ENCODE peak calls at places on chromosomes 12 and 14, in six cellular contexts. F, A, U, H, B and G are unnamed samples. For H3K36me3, the result is how much of the 10 kb centered on the place peaks cover.

GRCh38 chr12:52918784-52919183 is 13.9 kb upstream of the KRT8 start:
- DNase-seq in F (no peak), A (no peak), U (no peak), H (no peak), B (no peak), G (no peak)

GRCh38 chr14:59455411-59455810 is 9.8 kb downstream of the GPR135 start:
- DNase-seq in F (no peak), A (peak), U (no peak), H (no peak), B (no peak), G (no peak)

GRCh38 chr12:57127710-57128518 is at the start of gene LRP1:
- DNase-seq in F (peak), A (peak), U (peak), H (peak), B (peak), G (peak)

GRCh38 chr12:97131220-97131981 is 224.3 kb downstream of the NEDD1 start:
- DNase-seq in F (no peak), A (no peak), U (no peak), H (no peak), B (no peak), G (peak)

GRCh38 chr14:70573050-70573449 is 27.4 kb downstream of the MED6 start:
- DNase-seq in F (no peak), A (no peak), U (no peak), H (no peak), B (no peak), G (no peak)

GRCh38 chr12:27818421-27818918 is 38.4 kb upstream of the MANSC4 start:
- DNase-seq in F (no peak), A (no peak), U (no peak), H (no peak), B (no peak), G (no peak)

GRCh38 chr12:7188557-7189397 is 709 bp upstream of the PEX5 start:
- DNase-seq in F (peak), A (peak), U (peak), H (peak), B (peak), G (peak)

GRCh38 chr14:96442355-96442754 is 50.4 kb downstream of the AK7 start:
- DNase-seq in F (no peak), A (no peak), U (no peak), H (no peak), B (no peak), G (no peak)

GRCh38 chr12:44972746-44973421 is 78.0 kb downstream of the DBX2 start:
- DNase-seq in F (no peak), A (peak), U (peak), H (no peak), B (peak), G (peak)

GRCh38 chr12:66959276-66959675 is 280.4 kb upstream of the GRIP1 start:
- DNase-seq in F (no peak), A (peak), U (no peak), H (no peak), B (no peak), G (no peak)

GRCh38 chr12:21665816-21666215 is 8.2 kb upstream of the LDHB start:
- DNase-seq in F (no peak), A (no peak), U (no peak), H (no peak), B (no peak), G (no peak)

GRCh38 chr12:21662122-21662792 is 4.6 kb upstream of the LDHB start:
- DNase-seq in F (no peak), A (no peak), U (no peak), H (no peak), B (no peak), G (no peak)

GRCh38 chr12:21672151-21672550 is 14.5 kb upstream of the LDHB start:
- DNase-seq in F (no peak), A (no peak), U (no peak), H (no peak), B (no peak), G (no peak)

GRCh38 chr12:21666722-21667121 is 9.1 kb upstream of the LDHB start:
- DNase-seq in F (no peak), A (no peak), U (no peak), H (no peak), B (no peak), G (no peak)
- H3K4me3 ChIP-seq in F (no peak), A (no peak), U (no peak), H (no peak), B (no peak), G (no peak)

GRCh38 chr12:50017653-50018052 is 7.6 kb downstream of the RACGAP1 start:
- DNase-seq in F (no peak), A (peak), U (no peak), H (no peak), B (no peak), G (no peak)
- H3K36me3 ChIP-seq in F (under half), A (under half), U (half or more), H (under half), B (under half), G (under half)

GRCh38 chr12:107774349-107775029 is at the start of gene ASCL4:
- DNase-seq in F (no peak), A (no peak), U (no peak), H (no peak), B (no peak), G (peak)
- H3K4me3 ChIP-seq in F (peak), A (no peak), U (no peak), H (peak), B (peak), G (peak)

DNA sequence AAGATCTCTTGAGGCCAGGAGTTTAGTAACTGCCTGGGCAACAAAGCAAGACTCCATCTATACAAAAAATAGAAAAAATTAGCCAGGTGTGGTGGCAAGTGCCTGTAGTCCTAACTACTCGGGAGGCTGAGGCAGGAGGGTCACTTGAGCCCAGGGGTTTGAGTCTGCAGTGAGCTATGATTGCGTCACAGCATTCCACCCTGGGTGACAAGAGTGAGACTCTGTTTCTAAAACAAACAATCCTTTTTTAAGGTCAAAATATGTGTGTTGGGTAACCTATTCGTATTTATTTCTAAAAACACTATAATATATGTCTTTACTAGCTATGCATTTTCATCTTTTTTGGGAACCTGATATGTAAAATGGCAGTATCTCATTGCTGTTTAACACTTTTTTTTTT is 7.4 kb downstream of the FBXO21 start:
- DNase-seq in F (no peak), A (no peak), U (no peak), H (no peak), B (no peak), G (no peak)
- H3K36me3 ChIP-seq in F (half or more), A (under half), U (half or more), H (half or more), B (half or more), G (under half)